ENCODE peak calls at places on chromosomes 6 and 20, in five cellular contexts. Y is heart left ventricle; P is cardiac fibroblast; D is CD8-positive, alpha-beta T cell; N is fibroblast of lung. Q is an unnamed sample.

GRCh38 chr6:157194110-157194509 is 129.2 kb downstream of the TMEM242 start:
- DNase-seq in Y (no peak), D (no peak), P (no peak), N (no peak), Q (no peak)

GRCh38 chr20:46557231-46557956 is 6.9 kb upstream of the OCSTAMP start:
- DNase-seq in D (no peak), N (peak; percentile 21), Y (no peak), P (peak; percentile 58), Q (peak; percentile 60)

GRCh38 chr6:12164508-12164770 is 125.7 kb upstream of the EDN1 start:
- DNase-seq in N (peak; percentile 10), P (peak; percentile 52), D (no peak), Y (no peak), Q (no peak)

GRCh38 chr6:127924440-127924839 is 23.6 kb upstream of the THEMIS start:
- DNase-seq in Y (no peak), D (no peak), P (no peak), N (peak; percentile 66), Q (no peak)

GRCh38 chr20:40811660-40812414 is 122.8 kb upstream of the MAFB start:
- DNase-seq in D (no peak), Y (no peak), N (no peak), P (no peak), Q (no peak)

GRCh38 chr20:57795347-57795697 is 85.5 kb upstream of the PMEPA1 start:
- DNase-seq in P (peak; percentile 3), N (peak; percentile 73), D (no peak), Y (no peak), Q (no peak)

GRCh38 chr20:60467078-60467477 is 508.9 kb downstream of the CDH26 start:
- DNase-seq in Y (no peak), N (no peak), P (no peak), D (no peak), Q (no peak)

GRCh38 chr6:113763883-113764282 is 93.3 kb upstream of the MARCKS start:
- DNase-seq in N (peak; percentile 79), P (peak; percentile 96), D (no peak), Y (no peak), Q (peak; percentile 32)

GRCh38 chr6:54970337-54970736 is 123.8 kb downstream of the FAM83B start:
- DNase-seq in D (no peak), P (no peak), Y (no peak), N (no peak), Q (no peak)

GRCh38 chr6:106728296-106728870 is 99.0 kb downstream of the QRSL1 start:
- DNase-seq in D (no peak), Y (no peak), N (no peak), P (no peak), Q (no peak)

GRCh38 chr6:39059496-39060310 is 11.1 kb downstream of the GLP1R start:
- DNase-seq in N (no peak), D (no peak), P (peak; percentile 3), Y (no peak), Q (no peak)

GRCh38 chr6:144721232-144721631 is 436.1 kb downstream of the UTRN start:
- DNase-seq in Y (no peak), D (no peak), N (no peak), P (no peak), Q (no peak)

GRCh38 chr6:28941681-28942448 is 18.1 kb upstream of the TRIM27 start:
- DNase-seq in P (no peak), D (no peak), N (no peak), Y (no peak), Q (no peak)

GRCh38 chr20:19958243-19958642 is 58.9 kb upstream of the NAA20 start:
- DNase-seq in N (no peak), D (no peak), P (no peak), Y (no peak), Q (no peak)

GRCh38 chr20:34199183-34199582 is 42.0 kb upstream of the ASIP start:
- DNase-seq in D (no peak), N (no peak), P (no peak), Y (no peak), Q (no peak)

GRCh38 chr6:130602151-130602770 is 224.9 kb upstream of the SMLR1 start:
- DNase-seq in N (peak; percentile 99), Y (no peak), D (no peak), P (peak; percentile 97), Q (peak; percentile 96)

GRCh38 chr20:16828666-16829305 is 80.6 kb downstream of the OTOR start:
- DNase-seq in D (no peak), Y (no peak), N (no peak), P (no peak), Q (no peak)

GRCh38 chr6:145838305-145838704 is 23.7 kb upstream of the FBXO30 start:
- DNase-seq in N (no peak), P (no peak), D (no peak), Y (no peak), Q (no peak)

GRCh38 chr6:153044295-153044694 is 41.8 kb upstream of the MTRF1L start:
- DNase-seq in N (no peak), Y (no peak), D (no peak), P (no peak), Q (no peak)

GRCh38 chr20:46784450-46785127 is 75.1 kb downstream of the SLC2A10 start:
- DNase-seq in N (peak; percentile 21), P (peak; percentile 9), Y (no peak), D (no peak), Q (peak; percentile 14)

GRCh38 chr6:40308533-40309306 is 278.4 kb downstream of the LRFN2 start:
- DNase-seq in N (peak; percentile 4), P (peak; percentile 36), D (peak; percentile 52), Y (peak; percentile 45), Q (no peak)

GRCh38 chr20:45538209-45538798 is 978 bp downstream of the WFDC6 start:
- DNase-seq in Y (no peak), D (no peak), N (no peak), P (no peak), Q (no peak)

GRCh38 chr6:141667580-141668309 is 465.0 kb upstream of the GJE1 start:
- DNase-seq in D (no peak), P (peak; percentile 52), N (peak; percentile 20), Y (no peak), Q (no peak)

GRCh38 chr20:33842346-33842745 is 31.2 kb downstream of the CHMP4B start:
- DNase-seq in Y (no peak), D (no peak), N (no peak), P (no peak), Q (no peak)

GRCh38 chr6:48136856-48137255 is 25.9 kb upstream of the PTCHD4 start:
- DNase-seq in N (peak; percentile 66), D (no peak), Y (no peak), P (no peak), Q (no peak)

GRCh38 chr20:59662856-59663512 is 58.6 kb downstream of the PHACTR3 start:
- DNase-seq in Y (no peak), N (no peak), D (no peak), P (no peak), Q (no peak)

GRCh38 chr20:6886065-6886729 is 118.7 kb downstream of the BMP2 start:
- DNase-seq in P (no peak), N (no peak), Y (no peak), D (no peak), Q (no peak)

GRCh38 chr20:4217349-4217761 is 202.0 kb upstream of the RNF24 start:
- DNase-seq in N (peak; percentile 19), Y (peak; percentile 32), D (no peak), P (no peak), Q (no peak)

GRCh38 chr6:51466427-51466826 is 621.0 kb downstream of the PKHD1 start:
- DNase-seq in Y (no peak), N (no peak), P (no peak), D (no peak), Q (no peak)

GRCh38 chr20:40843251-40843650 is 154.2 kb upstream of the MAFB start:
- DNase-seq in P (no peak), D (no peak), N (no peak), Y (no peak), Q (no peak)

GRCh38 chr20:25273541-25274358 is 25.9 kb downstream of the PYGB start:
- DNase-seq in P (no peak), D (no peak), N (no peak), Y (peak; percentile 20), Q (no peak)

GRCh38 chr6:15331143-15331542 is 85.3 kb downstream of the JARID2 start:
- DNase-seq in Y (no peak), N (no peak), P (peak; percentile 71), D (no peak), Q (no peak)

GRCh38 chr6:134888316-134888715 is 61.6 kb downstream of the ALDH8A1 start:
- DNase-seq in N (no peak), Y (no peak), D (no peak), P (no peak), Q (peak; percentile 40)

GRCh38 chr6:46927066-46927465 is 5.3 kb upstream of the ADGRF5 start:
- DNase-seq in P (peak; percentile 31), D (no peak), N (peak; percentile 73), Y (no peak), Q (no peak)

GRCh38 chr20:13784271-13784892 is 337 bp downstream of the ESF1 start:
- DNase-seq in N (no peak), Y (no peak), P (no peak), D (no peak), Q (no peak)

GRCh38 chr6:37704923-37705238 is 7.2 kb upstream of the MDGA1 start:
- DNase-seq in N (no peak), D (no peak), P (no peak), Y (no peak), Q (no peak)
- H3K4me3 ChIP-seq in N (peak overlapping the region; percentile 0), D (peak overlapping the region; percentile 66), P (peak overlapping the region; percentile 51), Y (peak overlapping the region; percentile 65), Q (peak overlapping the region; percentile 48)

GRCh38 chr6:139996253-139996834 is 621.9 kb upstream of the CITED2 start:
- DNase-seq in Y (no peak), N (peak; percentile 31), D (no peak), P (peak; percentile 20), Q (no peak)
- TF ChIP-seq CTCF in Y (no peak), N (no peak), D (no peak), P (no peak), Q (no peak)

GRCh38 chr20:38471987-38472512 is 593 bp upstream of the RALGAPB start:
- DNase-seq in D (no peak), N (no peak), Y (no peak), P (no peak), Q (no peak)
- H3K4me3 ChIP-seq in D (peak overlapping the region; percentile 73), N (peak overlapping the region; percentile 70), Y (peak overlapping the region; percentile 91), P (peak overlapping the region; percentile 81), Q (peak overlapping the region; percentile 68)

DNA sequence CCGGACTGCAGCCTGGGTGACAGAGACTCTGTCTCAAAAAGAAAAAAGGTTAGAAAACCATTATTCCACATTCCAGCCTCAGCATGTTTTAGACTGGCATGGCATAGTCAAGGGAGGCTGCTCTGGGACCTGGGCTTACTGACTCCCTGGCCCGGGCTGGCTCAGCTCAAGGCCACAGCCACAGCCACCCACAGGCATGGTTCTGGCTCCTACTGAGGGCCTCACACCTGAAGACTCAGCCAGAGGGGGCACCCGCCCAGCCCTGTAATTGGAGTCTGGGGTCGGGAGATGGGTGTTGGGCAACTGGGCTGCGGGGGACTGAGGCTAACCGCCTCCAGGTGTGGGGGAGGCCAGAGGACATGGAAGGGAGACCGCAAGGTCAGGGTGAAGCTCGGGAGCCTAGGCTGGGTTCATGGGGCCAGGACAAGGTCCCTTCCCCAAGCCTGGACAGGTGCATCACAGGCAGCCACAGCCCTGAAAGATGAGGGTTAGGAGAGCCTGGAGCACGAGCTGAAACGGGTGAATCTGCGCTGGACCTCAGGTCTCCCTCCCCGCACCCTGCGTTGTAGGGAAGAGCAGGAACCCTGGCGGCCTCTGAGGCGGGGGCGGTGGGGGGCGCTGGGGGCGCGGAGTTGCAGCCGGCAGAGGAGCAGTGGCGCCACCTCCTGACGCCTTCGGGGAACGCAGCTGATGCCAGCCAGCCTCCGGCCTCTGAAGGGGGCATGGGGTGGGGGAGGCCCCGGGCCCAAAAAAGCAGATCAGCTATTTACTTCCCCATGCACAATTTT is 67.7 kb upstream of the SRSF6 start:
- DNase-seq in D (no peak), N (no peak), P (no peak), Y (no peak), Q (no peak)
- TF ChIP-seq CTCF in D (no peak), N (peak; percentile 15), P (peak; percentile 16), Y (no peak), Q (peak; percentile 56)

GRCh38 chr6:32195652-32195901 is 3.1 kb upstream of the GPSM3 start:
- DNase-seq in Y (peak; percentile 100), D (peak; percentile 100), N (peak; percentile 100), P (peak; percentile 100), Q (peak; percentile 99)
- H3K4me3 ChIP-seq in Y (peak overlapping the region; percentile 85), D (peak overlapping the region; percentile 85), N (no peak overlapping the region), P (peak overlapping the region; percentile 84), Q (no peak overlapping the region)

Q was measured in AG09309.